ENCODE peak calls at places on chromosomes 7 and 10, in five cellular contexts. One of them, this sample, is unnamed.

GRCh38 chr10:125106586-125106985 is 53.8 kb downstream of the CTBP2 start:
- DNase-seq in neural crest cell: no peak
- DNase-seq in GM10248: no peak
- DNase-seq in EL: no peak
- DNase-seq in T-helper 1 cell: no peak
- DNase-seq in this sample: no peak

GRCh38 chr7:117020605-117021002 is 67.3 kb downstream of the ST7 start:
- DNase-seq in neural crest cell: no peak
- DNase-seq in T-helper 1 cell: no peak
- DNase-seq in GM10248: no peak
- DNase-seq in EL: no peak
- DNase-seq in this sample: no peak

GRCh38 chr7:88002617-88003016 is 68.6 kb downstream of the ADAM22 start:
- DNase-seq in T-helper 1 cell: no peak
- DNase-seq in GM10248: no peak
- DNase-seq in EL: no peak
- DNase-seq in neural crest cell: no peak
- DNase-seq in this sample: no peak

GRCh38 chr7:69597278-69598076 is 798 bp upstream of the AUTS2 start:
- DNase-seq in neural crest cell: peak; percentile 49
- DNase-seq in T-helper 1 cell: no peak
- DNase-seq in GM10248: peak; percentile 22
- DNase-seq in EL: no peak
- DNase-seq in this sample: no peak

GRCh38 chr10:117163061-117163953 is 25.2 kb upstream of the VAX1 start:
- DNase-seq in T-helper 1 cell: no peak
- DNase-seq in neural crest cell: peak; percentile 20
- DNase-seq in EL: no peak
- DNase-seq in GM10248: no peak
- DNase-seq in this sample: no peak

GRCh38 chr7:5774790-5775189 is 6.7 kb downstream of the RNF216 start:
- DNase-seq in EL: no peak
- DNase-seq in neural crest cell: no peak
- DNase-seq in GM10248: no peak
- DNase-seq in T-helper 1 cell: no peak
- DNase-seq in this sample: no peak

GRCh38 chr7:50528266-50529092 is 36.7 kb downstream of the DDC start:
- DNase-seq in neural crest cell: no peak
- DNase-seq in GM10248: no peak
- DNase-seq in EL: no peak
- DNase-seq in T-helper 1 cell: no peak
- DNase-seq in this sample: no peak

GRCh38 chr10:61845950-61846268 is 55.6 kb upstream of the ARID5B start:
- DNase-seq in EL: peak; percentile 33
- DNase-seq in GM10248: no peak
- DNase-seq in neural crest cell: no peak
- DNase-seq in T-helper 1 cell: no peak
- DNase-seq in this sample: no peak

GRCh38 chr7:141071260-141071854 is 2.5 kb upstream of the TMEM178B start:
- DNase-seq in neural crest cell: peak; percentile 71
- DNase-seq in T-helper 1 cell: no peak
- DNase-seq in EL: peak; percentile 62
- DNase-seq in GM10248: peak; percentile 19
- DNase-seq in this sample: no peak

GRCh38 chr7:15042285-15042684 is 139.7 kb upstream of the DGKB start:
- DNase-seq in T-helper 1 cell: no peak
- DNase-seq in GM10248: no peak
- DNase-seq in neural crest cell: no peak
- DNase-seq in EL: no peak
- DNase-seq in this sample: no peak

GRCh38 chr10:3485287-3485686 is 299.7 kb downstream of the KLF6 start:
- DNase-seq in EL: no peak
- DNase-seq in neural crest cell: no peak
- DNase-seq in T-helper 1 cell: no peak
- DNase-seq in GM10248: no peak
- DNase-seq in this sample: no peak

GRCh38 chr7:141339603-141340002 is 211.6 kb upstream of the AGK start:
- DNase-seq in EL: no peak
- DNase-seq in GM10248: no peak
- DNase-seq in neural crest cell: no peak
- DNase-seq in T-helper 1 cell: no peak
- DNase-seq in this sample: no peak

GRCh38 chr7:92720604-92721350 is 115.6 kb downstream of the CDK6 start:
- DNase-seq in neural crest cell: no peak
- DNase-seq in EL: no peak
- DNase-seq in T-helper 1 cell: no peak
- DNase-seq in GM10248: peak; percentile 27
- DNase-seq in this sample: no peak

GRCh38 chr7:97418312-97418711 is 300.8 kb downstream of the SDHAF3 start:
- DNase-seq in neural crest cell: no peak
- DNase-seq in T-helper 1 cell: no peak
- DNase-seq in EL: peak; percentile 1
- DNase-seq in GM10248: no peak
- DNase-seq in this sample: no peak

GRCh38 chr7:122550545-122550944 is 148.4 kb downstream of the RNF133 start:
- DNase-seq in neural crest cell: no peak
- DNase-seq in EL: no peak
- DNase-seq in T-helper 1 cell: no peak
- DNase-seq in GM10248: no peak
- DNase-seq in this sample: no peak

GRCh38 chr7:83524286-83525075 is 124.5 kb downstream of the SEMA3E start:
- DNase-seq in T-helper 1 cell: no peak
- DNase-seq in GM10248: no peak
- DNase-seq in EL: peak; percentile 72
- DNase-seq in neural crest cell: no peak
- DNase-seq in this sample: no peak

GRCh38 chr10:103528551-103528950 is 35.0 kb downstream of the NEURL1 start:
- DNase-seq in neural crest cell: no peak
- DNase-seq in EL: no peak
- DNase-seq in T-helper 1 cell: no peak
- DNase-seq in GM10248: no peak
- DNase-seq in this sample: no peak

GRCh38 chr7:51034531-51035264 is 252.0 kb upstream of the GRB10 start:
- DNase-seq in EL: peak; percentile 82
- DNase-seq in GM10248: no peak
- DNase-seq in neural crest cell: no peak
- DNase-seq in T-helper 1 cell: no peak
- DNase-seq in this sample: no peak

GRCh38 chr10:131211965-131212619 is 99.4 kb downstream of the TCERG1L start:
- DNase-seq in neural crest cell: no peak
- DNase-seq in GM10248: no peak
- DNase-seq in T-helper 1 cell: no peak
- DNase-seq in EL: no peak
- DNase-seq in this sample: no peak

GRCh38 chr7:36663481-36663880 is 60.8 kb downstream of the AOAH start:
- DNase-seq in neural crest cell: no peak
- DNase-seq in T-helper 1 cell: no peak
- DNase-seq in EL: no peak
- DNase-seq in GM10248: no peak
- DNase-seq in this sample: no peak

GRCh38 chr10:75234683-75235374 is 928 bp downstream of the COMTD1 start:
- DNase-seq in T-helper 1 cell: no peak
- DNase-seq in EL: no peak
- DNase-seq in neural crest cell: peak; percentile 31
- DNase-seq in GM10248: no peak
- DNase-seq in this sample: no peak

GRCh38 chr7:80277434-80278427 is 143.1 kb downstream of the GNAI1 start:
- DNase-seq in GM10248: no peak
- DNase-seq in T-helper 1 cell: no peak
- DNase-seq in EL: peak; percentile 52
- DNase-seq in neural crest cell: no peak
- DNase-seq in this sample: peak; percentile 91

GRCh38 chr10:34859170-34859569 is 44.1 kb upstream of the PARD3 start:
- DNase-seq in GM10248: no peak
- DNase-seq in neural crest cell: no peak
- DNase-seq in EL: peak; percentile 31
- DNase-seq in T-helper 1 cell: no peak
- DNase-seq in this sample: no peak

GRCh38 chr10:17425584-17426262 is 28.7 kb downstream of the ST8SIA6 start:
- DNase-seq in T-helper 1 cell: peak; percentile 23
- DNase-seq in neural crest cell: no peak
- DNase-seq in GM10248: no peak
- DNase-seq in EL: no peak
- DNase-seq in this sample: no peak

GRCh38 chr10:53601260-53601875 is 828.8 kb upstream of the MBL2 start:
- DNase-seq in GM10248: peak; percentile 19
- DNase-seq in EL: peak; percentile 2
- DNase-seq in T-helper 1 cell: no peak
- DNase-seq in neural crest cell: no peak
- DNase-seq in this sample: peak; percentile 2

GRCh38 chr10:124114696-124115095 is 21.3 kb upstream of the CHST15 start:
- DNase-seq in T-helper 1 cell: no peak
- DNase-seq in EL: no peak
- DNase-seq in neural crest cell: no peak
- DNase-seq in GM10248: no peak
- DNase-seq in this sample: no peak

GRCh38 chr7:151056286-151057037 is 1.2 kb downstream of the CDK5 start:
- DNase-seq in neural crest cell: no peak
- DNase-seq in T-helper 1 cell: no peak
- DNase-seq in GM10248: no peak
- DNase-seq in EL: no peak
- DNase-seq in this sample: no peak

GRCh38 chr10:22554481-22555182 is 159.7 kb downstream of the PIP4K2A start:
- DNase-seq in T-helper 1 cell: no peak
- DNase-seq in GM10248: no peak
- DNase-seq in EL: no peak
- DNase-seq in neural crest cell: peak; percentile 25
- DNase-seq in this sample: no peak

GRCh38 chr7:150317748-150318444 is 5.3 kb upstream of the LRRC61 start:
- DNase-seq in T-helper 1 cell: no peak
- DNase-seq in GM10248: no peak
- DNase-seq in neural crest cell: no peak
- DNase-seq in EL: peak; percentile 30
- DNase-seq in this sample: no peak

GRCh38 chr10:14409247-14409646 is 78.5 kb upstream of the FRMD4A start:
- DNase-seq in GM10248: no peak
- DNase-seq in T-helper 1 cell: no peak
- DNase-seq in EL: no peak
- DNase-seq in neural crest cell: no peak
- DNase-seq in this sample: no peak

GRCh38 chr7:91993976-91994375 is 53.3 kb downstream of the AKAP9 start:
- DNase-seq in T-helper 1 cell: no peak
- DNase-seq in EL: no peak
- DNase-seq in GM10248: no peak
- DNase-seq in neural crest cell: no peak
- DNase-seq in this sample: no peak

GRCh38 chr10:127278001-127278400 is 81.6 kb upstream of the INSYN2A start:
- DNase-seq in EL: peak; percentile 30
- DNase-seq in GM10248: no peak
- DNase-seq in neural crest cell: no peak
- DNase-seq in T-helper 1 cell: no peak
- DNase-seq in this sample: no peak

GRCh38 chr10:32253300-32253699 is 93.7 kb downstream of the EPC1 start:
- DNase-seq in neural crest cell: no peak
- DNase-seq in GM10248: no peak
- DNase-seq in T-helper 1 cell: no peak
- DNase-seq in EL: peak; percentile 25
- DNase-seq in this sample: no peak